ENCODE peak calls at places on chromosomes 6 and 20, in eight cellular contexts. T is activated CD4-positive, CD25-positive, alpha-beta regulatory T cell; M is effector CD4-positive, alpha-beta T cell; R is PC-3; A is Right ventricle myocardium superior; K is left ventricle myocardium superior; G is GOT3; Q is CD8-positive, alpha-beta memory T cell. I is an unnamed sample.
A peak's percentile ranks its signal among the peaks of the same experiment; 100 is the strongest.

GRCh38 chr20:18103497-18103896 is 34.2 kb upstream of the KAT14 start:
- DNase-seq in T (no peak), M (no peak), R (no peak), A (no peak), K (no peak), G (no peak), Q (no peak), I (no peak)

GRCh38 chr20:63520594-63520938 is at the start of gene PPDPF:
- DNase-seq in T (peak; percentile 81), M (peak; percentile 80), R (peak; percentile 84), A (peak; percentile 92), K (peak; percentile 94), G (peak; percentile 58), Q (peak; percentile 89), I (no peak)

GRCh38 chr6:113015249-113015648 is 668.1 kb downstream of the RFPL4B start:
- DNase-seq in T (no peak), M (no peak), R (no peak), A (peak; percentile 44), K (peak; percentile 26), G (no peak), Q (no peak), I (no peak)

GRCh38 chr20:19952392-19952791 is 64.8 kb upstream of the NAA20 start:
- DNase-seq in T (no peak), M (no peak), R (peak; percentile 39), A (no peak), K (no peak), G (no peak), Q (no peak), I (no peak)

GRCh38 chr6:122416825-122417224 is 17.4 kb downstream of the HSF2 start:
- DNase-seq in T (no peak), M (no peak), R (no peak), A (no peak), K (no peak), G (no peak), Q (no peak), I (no peak)

GRCh38 chr6:157260735-157261134 is 62.6 kb downstream of the TMEM242 start:
- DNase-seq in T (no peak), M (no peak), R (no peak), A (no peak), K (no peak), G (no peak), Q (no peak), I (no peak)

GRCh38 chr20:2305946-2306345 is 10.1 kb downstream of the TGM3 start:
- DNase-seq in T (no peak), M (no peak), R (peak; percentile 36), A (no peak), K (no peak), G (no peak), Q (no peak), I (no peak)

GRCh38 chr6:34200340-34200971 is 36.2 kb upstream of the HMGA1 start:
- DNase-seq in T (no peak), M (no peak), R (peak; percentile 9), A (no peak), K (no peak), G (no peak), Q (no peak), I (no peak)

GRCh38 chr6:146267447-146267846 is 238.6 kb downstream of the GRM1 start:
- DNase-seq in T (no peak), M (no peak), R (no peak), A (no peak), K (no peak), G (no peak), Q (no peak), I (no peak)

GRCh38 chr20:32811886-32812285 is 7.9 kb upstream of the MAPRE1 start:
- DNase-seq in T (no peak), M (no peak), R (no peak), A (no peak), K (no peak), G (no peak), Q (no peak), I (no peak)

GRCh38 chr6:16966821-16967817 is 134.7 kb upstream of the STMND1 start:
- DNase-seq in T (no peak), M (no peak), R (no peak), A (no peak), K (no peak), G (no peak), Q (no peak), I (no peak)

GRCh38 chr6:30877419-30878262 is 6.7 kb upstream of the DDR1 start:
- DNase-seq in T (peak; percentile 62), M (peak; percentile 59), R (peak; percentile 94), A (peak; percentile 94), K (peak; percentile 92), G (peak; percentile 44), Q (peak; percentile 84), I (no peak)

GRCh38 chr6:49457771-49458170 is 5.3 kb downstream of the MMUT start:
- DNase-seq in T (no peak), M (no peak), R (no peak), A (no peak), K (no peak), G (no peak), Q (no peak), I (no peak)

GRCh38 chr20:37192137-37192854 is 12.9 kb upstream of the MROH8 start:
- DNase-seq in T (peak; percentile 46), M (peak; percentile 59), R (peak; percentile 90), A (peak; percentile 93), K (peak; percentile 91), G (peak; percentile 39), Q (peak; percentile 64), I (peak; percentile 48)

GRCh38 chr20:15865553-15865952 is 707.7 kb downstream of the KIF16B start:
- DNase-seq in T (no peak), M (no peak), R (no peak), A (no peak), K (no peak), G (no peak), Q (no peak), I (no peak)

GRCh38 chr6:7073810-7074525 is 33.8 kb upstream of the RREB1 start:
- DNase-seq in T (no peak), M (peak; percentile 16), R (no peak), A (peak; percentile 62), K (peak; percentile 62), G (no peak), Q (peak; percentile 67), I (no peak)

GRCh38 chr20:371755-372542 is 8.6 kb upstream of the TRIB3 start:
- DNase-seq in T (no peak), M (no peak), R (peak; percentile 98), A (peak; percentile 74), K (peak; percentile 51), G (no peak), Q (peak; percentile 18), I (no peak)

GRCh38 chr6:21603516-21603952 is 10.0 kb downstream of the SOX4 start:
- DNase-seq in T (no peak), M (no peak), R (no peak), A (no peak), K (no peak), G (no peak), Q (no peak), I (no peak)

GRCh38 chr6:136762022-136762975 is 30.0 kb downstream of the MAP3K5 start:
- DNase-seq in T (no peak), M (no peak), R (no peak), A (no peak), K (no peak), G (no peak), Q (no peak), I (no peak)

GRCh38 chr6:168017629-168018028 is 20.2 kb downstream of the KIF25 start:
- DNase-seq in T (no peak), M (no peak), R (no peak), A (no peak), K (no peak), G (no peak), Q (no peak), I (no peak)

GRCh38 chr6:139062921-139063320 is 34.4 kb downstream of the ABRACL start:
- DNase-seq in T (no peak), M (no peak), R (no peak), A (no peak), K (no peak), G (no peak), Q (no peak), I (no peak)